ENCODE peak calls at places on chromosomes 5 and 9, in eight cellular contexts. N, A, R, X, Y, I, C and L are unnamed samples.
A peak's percentile ranks its signal among the peaks of the same experiment; 100 is the strongest.

GRCh38 chr9:33290994-33291397 is 680 bp downstream of the NFX1 start:
- DNase-seq in N (peak; percentile 54), A (peak; percentile 94), R (peak; percentile 93), X (no peak), Y (no peak), I (no peak), C (no peak), L (no peak)

GRCh38 chr5:128201065-128201926 is 117.7 kb downstream of the SLC12A2 start:
- DNase-seq in N (peak; percentile 23), A (peak; percentile 45), R (peak; percentile 18), X (peak; percentile 87), Y (peak; percentile 85), I (peak; percentile 87), C (peak; percentile 64), L (peak; percentile 93)

GRCh38 chr5:136811551-136811950 is 446.2 kb upstream of the TRPC7 start:
- DNase-seq in N (no peak), A (peak; percentile 94), R (peak; percentile 93), X (no peak), Y (peak; percentile 95), I (peak; percentile 83), C (peak; percentile 71), L (peak; percentile 79)

GRCh38 chr9:128114326-128115186 is 13.0 kb downstream of the PTGES2 start:
- DNase-seq in N (no peak), A (no peak), R (no peak), X (no peak), Y (no peak), I (no peak), C (no peak), L (peak; percentile 36)

GRCh38 chr5:144332265-144332664 is 161.6 kb downstream of the KCTD16 start:
- DNase-seq in N (no peak), A (no peak), R (no peak), X (peak; percentile 29), Y (peak; percentile 2), I (peak; percentile 5), C (no peak), L (no peak)

GRCh38 chr5:180596115-180596667 is 4.9 kb upstream of the SCGB3A1 start:
- DNase-seq in N (no peak), A (no peak), R (no peak), X (no peak), Y (no peak), I (no peak), C (no peak), L (peak; percentile 48)

GRCh38 chr5:140182075-140182709 is 7.2 kb downstream of the CYSTM1 start:
- DNase-seq in N (no peak), A (peak; percentile 50), R (peak; percentile 33), X (no peak), Y (peak; percentile 89), I (peak; percentile 54), C (peak; percentile 5), L (no peak)

GRCh38 chr9:128382261-128382660 is 11.1 kb downstream of the URM1 start:
- DNase-seq in N (no peak), A (no peak), R (no peak), X (no peak), Y (no peak), I (no peak), C (no peak), L (peak; percentile 62)

GRCh38 chr9:124342402-124342945 is 72.8 kb downstream of the PSMB7 start:
- DNase-seq in N (no peak), A (no peak), R (no peak), X (no peak), Y (no peak), I (no peak), C (no peak), L (no peak)

GRCh38 chr5:31579558-31579957 is 47.5 kb downstream of the C5orf22 start:
- DNase-seq in N (no peak), A (no peak), R (no peak), X (no peak), Y (no peak), I (no peak), C (no peak), L (no peak)

GRCh38 chr5:31186672-31187267 is 6.7 kb upstream of the CDH6 start:
- DNase-seq in N (peak; percentile 37), A (peak; percentile 43), R (no peak), X (peak; percentile 61), Y (peak; percentile 61), I (peak; percentile 59), C (peak; percentile 3), L (no peak)

GRCh38 chr5:1670342-1670741 is 129.3 kb downstream of the MRPL36 start:
- DNase-seq in N (no peak), A (peak; percentile 32), R (peak; percentile 5), X (no peak), Y (peak; percentile 68), I (no peak), C (peak; percentile 49), L (no peak)

GRCh38 chr9:129185991-129186390 is 7.9 kb upstream of the IER5L start:
- DNase-seq in N (no peak), A (no peak), R (no peak), X (no peak), Y (peak; percentile 55), I (peak; percentile 43), C (peak; percentile 45), L (peak; percentile 35)

GRCh38 chr5:151719228-151719861 is 32.6 kb upstream of the SPARC start:
- DNase-seq in N (peak; percentile 51), A (peak; percentile 40), R (no peak), X (peak; percentile 36), Y (peak; percentile 77), I (peak; percentile 54), C (no peak), L (no peak)

GRCh38 chr9:130606887-130607582 is 27.7 kb downstream of the FUBP3 start:
- DNase-seq in N (no peak), A (peak; percentile 34), R (peak; percentile 15), X (no peak), Y (peak; percentile 15), I (peak; percentile 68), C (no peak), L (no peak)

GRCh38 chr5:1951165-1951816 is 68.6 kb upstream of the IRX4 start:
- DNase-seq in N (no peak), A (no peak), R (no peak), X (no peak), Y (no peak), I (no peak), C (no peak), L (peak; percentile 39)

GRCh38 chr5:123147741-123148140 is 58.7 kb downstream of the PRDM6 start:
- DNase-seq in N (no peak), A (no peak), R (no peak), X (no peak), Y (no peak), I (no peak), C (no peak), L (no peak)

GRCh38 chr5:99035942-99036341 is 107.1 kb upstream of the CHD1 start:
- DNase-seq in N (no peak), A (no peak), R (no peak), X (no peak), Y (no peak), I (no peak), C (no peak), L (no peak)

GRCh38 chr5:178230879-178231735 is 1.5 kb downstream of the PHYKPL start:
- DNase-seq in N (no peak), A (peak; percentile 47), R (peak; percentile 24), X (no peak), Y (peak; percentile 71), I (no peak), C (no peak), L (peak; percentile 95)

GRCh38 chr9:137454145-137454505 is 5.0 kb downstream of the NSMF start:
- DNase-seq in N (no peak), A (no peak), R (no peak), X (peak; percentile 85), Y (peak; percentile 47), I (no peak), C (no peak), L (peak; percentile 87)

GRCh38 chr5:68033961-68034581 is 181.5 kb upstream of the PIK3R1 start:
- DNase-seq in N (no peak), A (peak; percentile 82), R (peak; percentile 75), X (no peak), Y (peak; percentile 41), I (no peak), C (no peak), L (peak; percentile 36)

GRCh38 chr5:109125755-109126429 is 283.9 kb downstream of the PJA2 start:
- DNase-seq in N (no peak), A (no peak), R (no peak), X (peak; percentile 9), Y (no peak), I (no peak), C (no peak), L (no peak)

DNA sequence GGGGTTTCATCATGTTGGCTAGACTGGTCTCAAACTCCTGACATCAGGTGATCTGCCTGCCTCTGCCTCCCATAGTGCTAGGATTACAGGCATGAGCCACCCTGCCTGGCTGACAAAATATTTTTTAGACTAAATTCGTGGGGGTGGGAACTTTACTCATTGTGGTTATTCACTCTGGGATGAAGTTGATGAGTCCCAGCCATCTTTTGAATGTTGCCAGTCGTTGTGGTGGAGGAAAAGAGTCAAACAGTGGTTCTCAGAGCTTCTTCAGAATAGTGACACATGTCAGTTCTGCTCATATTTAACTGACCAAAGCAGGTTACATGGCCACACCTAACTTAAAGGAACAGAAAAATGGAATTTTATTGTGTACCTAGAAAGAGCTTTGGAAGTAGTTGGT is 6.9 kb downstream of the SREK1 start:
- DNase-seq in N (no peak), A (peak; percentile 8), R (no peak), X (no peak), Y (peak; percentile 36), I (no peak), C (no peak), L (peak; percentile 72)
- H4K20me1 ChIP-seq in N (peaks cover 21% of the 10 kb centered on the region), A (peaks cover 2% of the 10 kb centered on the region), R (peaks cover 74% of the 10 kb centered on the region), X (peaks cover 15% of the 10 kb centered on the region), Y (peaks cover 20% of the 10 kb centered on the region), I (peaks cover 4% of the 10 kb centered on the region), C (peaks cover 5% of the 10 kb centered on the region), L (peaks cover 56% of the 10 kb centered on the region)

GRCh38 chr5:220008-220407 is 1.9 kb downstream of the SDHA start:
- DNase-seq in N (no peak), A (no peak), R (no peak), X (no peak), Y (peak; percentile 50), I (no peak), C (no peak), L (no peak)
- H3K27ac ChIP-seq in N (no peak overlapping the region), A (peak overlapping the region; percentile 82), R (peak overlapping the region; percentile 82), X (no peak overlapping the region), Y (peak overlapping the region; percentile 60), I (peak overlapping the region; percentile 66), C (no peak overlapping the region), L (peak overlapping the region; percentile 80)

GRCh38 chr5:103112910-103113309 is 7.0 kb downstream of the GIN1 start:
- DNase-seq in N (no peak), A (no peak), R (no peak), X (no peak), Y (no peak), I (no peak), C (no peak), L (no peak)
- H4K20me1 ChIP-seq in N (no peaks in the 10 kb centered on the region), A (no peaks in the 10 kb centered on the region), R (no peaks in the 10 kb centered on the region), X (no peaks in the 10 kb centered on the region), Y (no peaks in the 10 kb centered on the region), I (no peaks in the 10 kb centered on the region), C (no peaks in the 10 kb centered on the region), L (no peaks in the 10 kb centered on the region)

DNA sequence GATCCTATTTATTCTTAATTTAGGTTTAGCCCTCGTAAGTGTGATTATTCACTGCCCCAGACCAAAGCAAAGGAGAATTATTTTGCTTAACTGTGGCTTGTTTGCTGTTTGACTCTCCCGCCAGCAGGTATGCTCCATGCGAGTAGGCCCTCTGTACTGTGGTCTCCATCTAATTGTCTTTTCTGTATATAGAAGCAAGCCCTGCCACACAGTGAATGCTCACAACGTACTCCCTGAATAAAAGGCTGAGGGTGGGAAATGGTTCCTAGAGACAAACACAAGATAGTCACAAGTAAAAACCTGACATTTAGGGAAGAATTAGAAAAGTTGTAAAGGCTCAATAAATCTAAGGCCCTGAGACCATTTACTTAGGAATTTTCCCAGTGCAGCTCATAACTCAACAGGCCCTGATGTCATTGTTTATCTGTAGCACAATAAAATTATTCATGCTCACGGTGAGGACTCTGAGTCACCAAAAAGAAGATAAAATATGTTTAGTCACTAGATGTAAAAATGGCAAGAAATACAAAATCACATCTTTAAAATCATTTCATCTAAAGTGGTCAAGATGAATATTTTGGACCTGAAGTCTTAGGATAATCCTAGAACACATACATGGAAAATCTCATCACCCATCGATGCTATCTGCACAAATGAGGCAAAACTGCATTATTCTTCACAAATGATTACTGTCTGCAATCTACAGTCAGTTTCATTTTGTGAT is 473.2 kb downstream of the ENC1 start:
- DNase-seq in N (no peak), A (peak; percentile 95), R (peak; percentile 96), X (no peak), Y (peak; percentile 92), I (peak; percentile 80), C (peak; percentile 77), L (peak; percentile 60)
- H3K27ac ChIP-seq in N (no peak overlapping the region), A (no peak overlapping the region), R (peak overlapping the region; percentile 91), X (no peak overlapping the region), Y (peak overlapping the region; percentile 33), I (peak overlapping the region; percentile 94), C (no peak overlapping the region), L (peak overlapping the region; percentile 90)